ENCODE peak calls at places on chromosome 2, in seven cellular contexts. One of them, this sample, is unnamed.

GRCh38 chr2:74603282-74604000 is 44.7 kb downstream of the M1AP start:
- DNase-seq in HT-29: no peak
- DNase-seq in SK-MEL-5: no peak
- DNase-seq in NCI-H146: peak
- DNase-seq in stimulated activated CD4-positive, alpha-beta T cell treated with anti-CD3 and anti-CD28 coated beads, Interleukin-2, amount 100 ng/mL, for 24 hours: no peak
- DNase-seq in activated CD8-positive, alpha-beta memory T cell treated with anti-CD3 and anti-CD28 coated beads, Interleukin-2, amount 50 U/mL, for 48 hours: no peak
- DNase-seq in stimulated activated naive B cell treated with anti-CD40 and anti-IgM and Interleukin-4, amounts not matched to agents 10 μg/mL and 1 μg/mL and 100 μg/mL, for 72 hours: no peak
- DNase-seq in this sample: no peak

GRCh38 chr2:16763493-16763899 is 97.9 kb upstream of the CYRIA start:
- DNase-seq in HT-29: no peak
- DNase-seq in SK-MEL-5: no peak
- DNase-seq in NCI-H146: no peak
- DNase-seq in stimulated activated CD4-positive, alpha-beta T cell treated with anti-CD3 and anti-CD28 coated beads, Interleukin-2, amount 100 ng/mL, for 24 hours: no peak
- DNase-seq in activated CD8-positive, alpha-beta memory T cell treated with anti-CD3 and anti-CD28 coated beads, Interleukin-2, amount 50 U/mL, for 48 hours: no peak
- DNase-seq in stimulated activated naive B cell treated with anti-CD40 and anti-IgM and Interleukin-4, amounts not matched to agents 10 μg/mL and 1 μg/mL and 100 μg/mL, for 72 hours: no peak
- DNase-seq in this sample: no peak

GRCh38 chr2:230234845-230235244 is 9.3 kb downstream of the SP140 start:
- DNase-seq in HT-29: no peak
- DNase-seq in SK-MEL-5: no peak
- DNase-seq in NCI-H146: no peak
- DNase-seq in stimulated activated CD4-positive, alpha-beta T cell treated with anti-CD3 and anti-CD28 coated beads, Interleukin-2, amount 100 ng/mL, for 24 hours: no peak
- DNase-seq in activated CD8-positive, alpha-beta memory T cell treated with anti-CD3 and anti-CD28 coated beads, Interleukin-2, amount 50 U/mL, for 48 hours: no peak
- DNase-seq in stimulated activated naive B cell treated with anti-CD40 and anti-IgM and Interleukin-4, amounts not matched to agents 10 μg/mL and 1 μg/mL and 100 μg/mL, for 72 hours: peak
- DNase-seq in this sample: no peak

GRCh38 chr2:222993920-222994650 is 57.9 kb upstream of the KCNE4 start:
- DNase-seq in HT-29: no peak
- DNase-seq in SK-MEL-5: peak
- DNase-seq in NCI-H146: no peak
- DNase-seq in stimulated activated CD4-positive, alpha-beta T cell treated with anti-CD3 and anti-CD28 coated beads, Interleukin-2, amount 100 ng/mL, for 24 hours: no peak
- DNase-seq in activated CD8-positive, alpha-beta memory T cell treated with anti-CD3 and anti-CD28 coated beads, Interleukin-2, amount 50 U/mL, for 48 hours: no peak
- DNase-seq in stimulated activated naive B cell treated with anti-CD40 and anti-IgM and Interleukin-4, amounts not matched to agents 10 μg/mL and 1 μg/mL and 100 μg/mL, for 72 hours: no peak
- DNase-seq in this sample: no peak

GRCh38 chr2:238709324-238709723 is 138.6 kb upstream of the TWIST2 start:
- DNase-seq in HT-29: no peak
- DNase-seq in SK-MEL-5: no peak
- DNase-seq in NCI-H146: no peak
- DNase-seq in stimulated activated CD4-positive, alpha-beta T cell treated with anti-CD3 and anti-CD28 coated beads, Interleukin-2, amount 100 ng/mL, for 24 hours: no peak
- DNase-seq in activated CD8-positive, alpha-beta memory T cell treated with anti-CD3 and anti-CD28 coated beads, Interleukin-2, amount 50 U/mL, for 48 hours: no peak
- DNase-seq in stimulated activated naive B cell treated with anti-CD40 and anti-IgM and Interleukin-4, amounts not matched to agents 10 μg/mL and 1 μg/mL and 100 μg/mL, for 72 hours: no peak
- DNase-seq in this sample: no peak

GRCh38 chr2:101057051-101057933 is 55.2 kb downstream of the RPL31 start:
- DNase-seq in HT-29: no peak
- DNase-seq in SK-MEL-5: no peak
- DNase-seq in NCI-H146: no peak
- DNase-seq in stimulated activated CD4-positive, alpha-beta T cell treated with anti-CD3 and anti-CD28 coated beads, Interleukin-2, amount 100 ng/mL, for 24 hours: no peak
- DNase-seq in activated CD8-positive, alpha-beta memory T cell treated with anti-CD3 and anti-CD28 coated beads, Interleukin-2, amount 50 U/mL, for 48 hours: no peak
- DNase-seq in stimulated activated naive B cell treated with anti-CD40 and anti-IgM and Interleukin-4, amounts not matched to agents 10 μg/mL and 1 μg/mL and 100 μg/mL, for 72 hours: no peak
- DNase-seq in this sample: no peak

GRCh38 chr2:16005819-16006536 is 65.6 kb downstream of the MYCN start:
- DNase-seq in HT-29: peak
- DNase-seq in SK-MEL-5: peak
- DNase-seq in NCI-H146: peak
- DNase-seq in stimulated activated CD4-positive, alpha-beta T cell treated with anti-CD3 and anti-CD28 coated beads, Interleukin-2, amount 100 ng/mL, for 24 hours: no peak
- DNase-seq in activated CD8-positive, alpha-beta memory T cell treated with anti-CD3 and anti-CD28 coated beads, Interleukin-2, amount 50 U/mL, for 48 hours: no peak
- DNase-seq in stimulated activated naive B cell treated with anti-CD40 and anti-IgM and Interleukin-4, amounts not matched to agents 10 μg/mL and 1 μg/mL and 100 μg/mL, for 72 hours: no peak
- DNase-seq in this sample: no peak

GRCh38 chr2:225932741-225933413 is 533.4 kb downstream of the NYAP2 start:
- DNase-seq in HT-29: no peak
- DNase-seq in SK-MEL-5: no peak
- DNase-seq in NCI-H146: no peak
- DNase-seq in stimulated activated CD4-positive, alpha-beta T cell treated with anti-CD3 and anti-CD28 coated beads, Interleukin-2, amount 100 ng/mL, for 24 hours: no peak
- DNase-seq in activated CD8-positive, alpha-beta memory T cell treated with anti-CD3 and anti-CD28 coated beads, Interleukin-2, amount 50 U/mL, for 48 hours: no peak
- DNase-seq in stimulated activated naive B cell treated with anti-CD40 and anti-IgM and Interleukin-4, amounts not matched to agents 10 μg/mL and 1 μg/mL and 100 μg/mL, for 72 hours: no peak
- DNase-seq in this sample: no peak

GRCh38 chr2:61855178-61855523 is 1.3 kb upstream of the FAM161A start:
- DNase-seq in HT-29: peak
- DNase-seq in SK-MEL-5: no peak
- DNase-seq in NCI-H146: peak
- DNase-seq in stimulated activated CD4-positive, alpha-beta T cell treated with anti-CD3 and anti-CD28 coated beads, Interleukin-2, amount 100 ng/mL, for 24 hours: no peak
- DNase-seq in activated CD8-positive, alpha-beta memory T cell treated with anti-CD3 and anti-CD28 coated beads, Interleukin-2, amount 50 U/mL, for 48 hours: no peak
- DNase-seq in stimulated activated naive B cell treated with anti-CD40 and anti-IgM and Interleukin-4, amounts not matched to agents 10 μg/mL and 1 μg/mL and 100 μg/mL, for 72 hours: no peak
- DNase-seq in this sample: peak

This sample was measured in NCI-H1417.